ENCODE peak calls at places on chromosomes 4 and X, in five cellular contexts. F, Z, M, X and O are unnamed samples.

GRCh38 chr4:149716728-149717127 is 98.9 kb downstream of the IQCM start:
- DNase-seq in F (no peak), Z (no peak), M (no peak), X (no peak), O (no peak)

GRCh38 chr4:102780476-102781144 is 19.8 kb upstream of the MANBA start:
- DNase-seq in F (no peak), Z (no peak), M (peak), X (no peak), O (peak)

GRCh38 chr4:29336851-29337250 is 1383.3 kb upstream of the PCDH7 start:
- DNase-seq in F (no peak), Z (no peak), M (peak), X (no peak), O (no peak)

GRCh38 chrX:151970661-151971060 is 3.8 kb downstream of the GABRE start:
- DNase-seq in F (no peak), Z (no peak), M (peak), X (no peak), O (peak)

GRCh38 chr4:88017516-88018302 is 10.3 kb downstream of the PKD2 start:
- DNase-seq in F (no peak), Z (no peak), M (peak), X (no peak), O (peak)

GRCh38 chr4:40719008-40719623 is 30.6 kb upstream of the NSUN7 start:
- DNase-seq in F (no peak), Z (no peak), M (peak), X (no peak), O (peak)

GRCh38 chr4:77805802-77806201 is 13.4 kb downstream of the CNOT6L start:
- DNase-seq in F (no peak), Z (no peak), M (no peak), X (no peak), O (no peak)

GRCh38 chr4:99651370-99651769 is 6.3 kb downstream of the C4orf54 start:
- DNase-seq in F (no peak), Z (no peak), M (no peak), X (no peak), O (no peak)

GRCh38 chrX:77514177-77514576 is 67.0 kb downstream of the FGF16 start:
- DNase-seq in F (no peak), Z (no peak), M (no peak), X (no peak), O (no peak)

GRCh38 chr4:77433102-77433733 is 172.4 kb upstream of the CXCL13 start:
- DNase-seq in F (no peak), Z (no peak), M (peak), X (no peak), O (peak)

GRCh38 chrX:17007134-17007768 is 60.8 kb downstream of the REPS2 start:
- DNase-seq in F (no peak), Z (peak), M (peak), X (no peak), O (peak)

GRCh38 chr4:107196312-107196711 is 160.2 kb upstream of the DKK2 start:
- DNase-seq in F (no peak), Z (no peak), M (no peak), X (no peak), O (no peak)

GRCh38 chr4:974668-975067 is 1.3 kb upstream of the DGKQ start:
- DNase-seq in F (no peak), Z (no peak), M (no peak), X (no peak), O (no peak)

GRCh38 chrX:147935156-147935758 is 23.5 kb downstream of the FMR1 start:
- DNase-seq in F (no peak), Z (no peak), M (no peak), X (no peak), O (no peak)

GRCh38 chr4:120071192-120071795 is 4.6 kb upstream of the MAD2L1 start:
- DNase-seq in F (no peak), Z (peak), M (peak), X (no peak), O (peak)

GRCh38 chrX:65772842-65773241 is 105.4 kb downstream of the MSN start:
- DNase-seq in F (no peak), Z (no peak), M (no peak), X (no peak), O (no peak)

GRCh38 chrX:261167-261857 is 19.9 kb upstream of the PLCXD1 start:
- DNase-seq in F (no peak), Z (no peak), M (no peak), X (no peak), O (no peak)

GRCh38 chr4:72302981-72303704 is 265.9 kb downstream of the ADAMTS3 start:
- DNase-seq in F (peak), Z (no peak), M (peak), X (no peak), O (no peak)